ENCODE peak calls at places on chromosomes 12 and 14, in seven cellular contexts. One of them, this sample, is unnamed.

GRCh38 chr14:28785096-28785952 is 18.7 kb downstream of the FOXG1 start:
- DNase-seq in pancreas: no peak
- DNase-seq in astrocyte: no peak
- DNase-seq in CD8-positive, alpha-beta T cell: no peak
- DNase-seq in H1: peak; percentile 76
- DNase-seq in hepatocyte: peak; percentile 32
- DNase-seq in RWPE1: no peak
- DNase-seq in this sample: peak; percentile 81

GRCh38 chr12:130975116-130975515 is 21.4 kb downstream of the ADGRD1 start:
- DNase-seq in pancreas: no peak
- DNase-seq in astrocyte: no peak
- DNase-seq in CD8-positive, alpha-beta T cell: no peak
- DNase-seq in H1: no peak
- DNase-seq in hepatocyte: no peak
- DNase-seq in RWPE1: no peak
- DNase-seq in this sample: peak; percentile 55

GRCh38 chr14:32004300-32004699 is 72.8 kb upstream of the ARHGAP5 start:
- DNase-seq in pancreas: no peak
- DNase-seq in astrocyte: peak; percentile 66
- DNase-seq in CD8-positive, alpha-beta T cell: no peak
- DNase-seq in H1: no peak
- DNase-seq in hepatocyte: no peak
- DNase-seq in RWPE1: no peak
- DNase-seq in this sample: no peak

GRCh38 chr14:82905762-82906161 is 1372.1 kb upstream of the SEL1L start:
- DNase-seq in pancreas: no peak
- DNase-seq in astrocyte: no peak
- DNase-seq in CD8-positive, alpha-beta T cell: no peak
- DNase-seq in H1: no peak
- DNase-seq in hepatocyte: no peak
- DNase-seq in RWPE1: no peak
- DNase-seq in this sample: no peak

GRCh38 chr12:19151298-19151697 is 21.8 kb downstream of the PLEKHA5 start:
- DNase-seq in pancreas: no peak
- DNase-seq in astrocyte: peak; percentile 64
- DNase-seq in CD8-positive, alpha-beta T cell: no peak
- DNase-seq in H1: no peak
- DNase-seq in hepatocyte: no peak
- DNase-seq in RWPE1: no peak
- DNase-seq in this sample: no peak

GRCh38 chr14:77603031-77603430 is 13.4 kb downstream of the SPTLC2 start:
- DNase-seq in pancreas: no peak
- DNase-seq in astrocyte: no peak
- DNase-seq in CD8-positive, alpha-beta T cell: no peak
- DNase-seq in H1: no peak
- DNase-seq in hepatocyte: no peak
- DNase-seq in RWPE1: no peak
- DNase-seq in this sample: no peak

GRCh38 chr14:105903971-105904370 is 377.6 kb downstream of the TMEM121 start:
- DNase-seq in pancreas: no peak
- DNase-seq in astrocyte: no peak
- DNase-seq in CD8-positive, alpha-beta T cell: no peak
- DNase-seq in H1: no peak
- DNase-seq in hepatocyte: no peak
- DNase-seq in RWPE1: no peak
- DNase-seq in this sample: no peak

GRCh38 chr14:100408350-100409015 is 85.3 kb downstream of the SLC25A47 start:
- DNase-seq in pancreas: peak; percentile 60
- DNase-seq in astrocyte: peak; percentile 97
- DNase-seq in CD8-positive, alpha-beta T cell: no peak
- DNase-seq in H1: no peak
- DNase-seq in hepatocyte: peak; percentile 82
- DNase-seq in RWPE1: peak; percentile 57
- DNase-seq in this sample: no peak

GRCh38 chr12:99131761-99132199 is 486.7 kb downstream of the APAF1 start:
- DNase-seq in pancreas: peak; percentile 47
- DNase-seq in astrocyte: peak; percentile 23
- DNase-seq in CD8-positive, alpha-beta T cell: no peak
- DNase-seq in H1: peak; percentile 79
- DNase-seq in hepatocyte: peak; percentile 16
- DNase-seq in RWPE1: no peak
- DNase-seq in this sample: peak; percentile 95

GRCh38 chr14:49892301-49892635 is 614 bp upstream of the ARF6 start:
- DNase-seq in pancreas: peak; percentile 65
- DNase-seq in astrocyte: peak; percentile 73
- DNase-seq in CD8-positive, alpha-beta T cell: peak; percentile 16
- DNase-seq in H1: no peak
- DNase-seq in hepatocyte: peak; percentile 83
- DNase-seq in RWPE1: no peak
- DNase-seq in this sample: no peak

GRCh38 chr12:63041601-63042000 is 106.7 kb upstream of the PPM1H start:
- DNase-seq in pancreas: no peak
- DNase-seq in astrocyte: no peak
- DNase-seq in CD8-positive, alpha-beta T cell: no peak
- DNase-seq in H1: no peak
- DNase-seq in hepatocyte: no peak
- DNase-seq in RWPE1: no peak
- DNase-seq in this sample: no peak

GRCh38 chr14:71183856-71184255 is 276.6 kb downstream of the PCNX1 start:
- DNase-seq in pancreas: no peak
- DNase-seq in astrocyte: no peak
- DNase-seq in CD8-positive, alpha-beta T cell: no peak
- DNase-seq in H1: no peak
- DNase-seq in hepatocyte: no peak
- DNase-seq in RWPE1: no peak
- DNase-seq in this sample: peak; percentile 41

GRCh38 chr14:88379706-88380343 is 5.6 kb upstream of the SPATA7 start:
- DNase-seq in pancreas: no peak
- DNase-seq in astrocyte: no peak
- DNase-seq in CD8-positive, alpha-beta T cell: no peak
- DNase-seq in H1: no peak
- DNase-seq in hepatocyte: no peak
- DNase-seq in RWPE1: no peak
- DNase-seq in this sample: peak; percentile 53

GRCh38 chr12:122203301-122203967 is at the start of gene B3GNT4:
- DNase-seq in pancreas: peak; percentile 61
- DNase-seq in astrocyte: peak; percentile 17
- DNase-seq in CD8-positive, alpha-beta T cell: no peak
- DNase-seq in H1: peak; percentile 87
- DNase-seq in hepatocyte: peak; percentile 80
- DNase-seq in RWPE1: peak; percentile 69
- DNase-seq in this sample: peak; percentile 93

GRCh38 chr14:80942158-80942738 is 710 bp upstream of the CEP128 start:
- DNase-seq in pancreas: no peak
- DNase-seq in astrocyte: no peak
- DNase-seq in CD8-positive, alpha-beta T cell: no peak
- DNase-seq in H1: no peak
- DNase-seq in hepatocyte: no peak
- DNase-seq in RWPE1: no peak
- DNase-seq in this sample: no peak

GRCh38 chr12:80032967-80033366 is 66.4 kb upstream of the OTOGL start:
- DNase-seq in pancreas: no peak
- DNase-seq in astrocyte: no peak
- DNase-seq in CD8-positive, alpha-beta T cell: no peak
- DNase-seq in H1: no peak
- DNase-seq in hepatocyte: no peak
- DNase-seq in RWPE1: no peak
- DNase-seq in this sample: no peak

GRCh38 chr12:57887631-57888406 is 41.3 kb upstream of the CTDSP2 start:
- DNase-seq in pancreas: no peak
- DNase-seq in astrocyte: peak; percentile 66
- DNase-seq in CD8-positive, alpha-beta T cell: no peak
- DNase-seq in H1: no peak
- DNase-seq in hepatocyte: no peak
- DNase-seq in RWPE1: peak; percentile 50
- DNase-seq in this sample: peak; percentile 76

GRCh38 chr14:81473456-81474155 is 60.0 kb downstream of the SEL1L start:
- DNase-seq in pancreas: no peak
- DNase-seq in astrocyte: no peak
- DNase-seq in CD8-positive, alpha-beta T cell: no peak
- DNase-seq in H1: no peak
- DNase-seq in hepatocyte: no peak
- DNase-seq in RWPE1: no peak
- DNase-seq in this sample: no peak

GRCh38 chr12:76252031-76252430 is 96.2 kb downstream of the BBS10 start:
- DNase-seq in pancreas: no peak
- DNase-seq in astrocyte: no peak
- DNase-seq in CD8-positive, alpha-beta T cell: no peak
- DNase-seq in H1: no peak
- DNase-seq in hepatocyte: no peak
- DNase-seq in RWPE1: no peak
- DNase-seq in this sample: peak; percentile 38

GRCh38 chr12:26855337-26856089 is 22.5 kb upstream of the ITPR2 start:
- DNase-seq in pancreas: no peak
- DNase-seq in astrocyte: no peak
- DNase-seq in CD8-positive, alpha-beta T cell: no peak
- DNase-seq in H1: no peak
- DNase-seq in hepatocyte: no peak
- DNase-seq in RWPE1: no peak
- DNase-seq in this sample: no peak

GRCh38 chr12:18576104-18576622 is 161.6 kb downstream of the PLCZ1 start:
- DNase-seq in pancreas: no peak
- DNase-seq in astrocyte: peak; percentile 12
- DNase-seq in CD8-positive, alpha-beta T cell: no peak
- DNase-seq in H1: no peak
- DNase-seq in hepatocyte: no peak
- DNase-seq in RWPE1: no peak
- DNase-seq in this sample: no peak

GRCh38 chr14:79337761-79338160 is 873.5 kb downstream of the DIO2 start:
- DNase-seq in pancreas: no peak
- DNase-seq in astrocyte: no peak
- DNase-seq in CD8-positive, alpha-beta T cell: no peak
- DNase-seq in H1: no peak
- DNase-seq in hepatocyte: no peak
- DNase-seq in RWPE1: no peak
- DNase-seq in this sample: no peak

GRCh38 chr12:62840311-62840710 is 94.6 kb downstream of the PPM1H start:
- DNase-seq in pancreas: no peak
- DNase-seq in astrocyte: no peak
- DNase-seq in CD8-positive, alpha-beta T cell: no peak
- DNase-seq in H1: no peak
- DNase-seq in hepatocyte: no peak
- DNase-seq in RWPE1: no peak
- DNase-seq in this sample: no peak

GRCh38 chr14:45658917-45659299 is 405.9 kb upstream of the MIS18BP1 start:
- DNase-seq in pancreas: no peak
- DNase-seq in astrocyte: no peak
- DNase-seq in CD8-positive, alpha-beta T cell: no peak
- DNase-seq in H1: no peak
- DNase-seq in hepatocyte: no peak
- DNase-seq in RWPE1: no peak
- DNase-seq in this sample: no peak

GRCh38 chr12:69698769-69699540 is at the start of gene BEST3:
- DNase-seq in pancreas: no peak
- DNase-seq in astrocyte: no peak
- DNase-seq in CD8-positive, alpha-beta T cell: no peak
- DNase-seq in H1: no peak
- DNase-seq in hepatocyte: no peak
- DNase-seq in RWPE1: no peak
- DNase-seq in this sample: no peak

GRCh38 chr12:45518516-45519235 is 210.8 kb upstream of the ARID2 start:
- DNase-seq in pancreas: no peak
- DNase-seq in astrocyte: no peak
- DNase-seq in CD8-positive, alpha-beta T cell: peak; percentile 1
- DNase-seq in H1: no peak
- DNase-seq in hepatocyte: no peak
- DNase-seq in RWPE1: no peak
- DNase-seq in this sample: no peak

GRCh38 chr14:92471919-92472318 is 41.7 kb upstream of the RIN3 start:
- DNase-seq in pancreas: no peak
- DNase-seq in astrocyte: peak; percentile 92
- DNase-seq in CD8-positive, alpha-beta T cell: no peak
- DNase-seq in H1: peak; percentile 51
- DNase-seq in hepatocyte: peak; percentile 84
- DNase-seq in RWPE1: peak; percentile 90
- DNase-seq in this sample: peak; percentile 78

DNA sequence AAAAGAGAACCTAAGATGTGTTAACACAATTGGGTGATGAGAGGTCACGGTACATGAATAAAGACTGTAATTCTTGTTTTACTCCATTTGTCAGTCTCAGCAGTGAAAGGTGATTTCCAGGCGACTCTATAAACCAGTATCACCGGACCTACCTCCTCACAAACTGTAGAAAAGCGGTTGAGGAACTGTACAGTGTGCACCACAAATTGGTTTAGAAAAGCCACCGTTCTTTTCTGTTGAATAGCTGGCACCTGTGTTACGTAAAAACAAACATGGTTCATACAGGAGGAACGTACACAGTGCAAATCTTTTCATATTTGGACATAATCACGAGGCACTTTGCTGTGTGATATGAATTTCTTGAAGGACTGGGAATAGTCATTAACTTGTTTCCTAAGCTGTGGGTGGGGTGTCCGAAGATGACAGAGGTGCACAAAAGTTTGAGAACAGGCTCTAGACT is 665 bp downstream of the WASHC3 start:
- DNase-seq in pancreas: no peak
- DNase-seq in astrocyte: peak; percentile 4
- DNase-seq in CD8-positive, alpha-beta T cell: no peak
- DNase-seq in H1: no peak
- DNase-seq in hepatocyte: peak; percentile 24
- DNase-seq in RWPE1: peak; percentile 13
- DNase-seq in this sample: no peak
- H3K27ac ChIP-seq in pancreas: no peak overlapping the region
- H3K27ac ChIP-seq in astrocyte: peak overlapping the region; percentile 75
- H3K27ac ChIP-seq in CD8-positive, alpha-beta T cell: peak overlapping the region; percentile 90
- H3K27ac ChIP-seq in H1: no peak overlapping the region
- H3K27ac ChIP-seq in hepatocyte: peak overlapping the region; percentile 78
- H3K27ac ChIP-seq in RWPE1: peak overlapping the region; percentile 72
- H3K27ac ChIP-seq in this sample: no peak overlapping the region

GRCh38 chr12:92551853-92552397 is 150.9 kb upstream of the PLEKHG7 start:
- DNase-seq in pancreas: no peak
- DNase-seq in astrocyte: peak; percentile 74
- DNase-seq in CD8-positive, alpha-beta T cell: no peak
- DNase-seq in H1: no peak
- DNase-seq in hepatocyte: peak; percentile 44
- DNase-seq in RWPE1: peak; percentile 72
- DNase-seq in this sample: no peak
- H3K27ac ChIP-seq in pancreas: no peak overlapping the region
- H3K27ac ChIP-seq in astrocyte: no peak overlapping the region
- H3K27ac ChIP-seq in CD8-positive, alpha-beta T cell: no peak overlapping the region
- H3K27ac ChIP-seq in H1: no peak overlapping the region
- H3K27ac ChIP-seq in hepatocyte: peak overlapping the region; percentile 79
- H3K27ac ChIP-seq in RWPE1: peak overlapping the region; percentile 29
- H3K27ac ChIP-seq in this sample: no peak overlapping the region

GRCh38 chr12:93737457-93738198 is 60.5 kb downstream of the CRADD start:
- DNase-seq in pancreas: no peak
- DNase-seq in astrocyte: no peak
- DNase-seq in CD8-positive, alpha-beta T cell: no peak
- DNase-seq in H1: no peak
- DNase-seq in hepatocyte: no peak
- DNase-seq in RWPE1: no peak
- DNase-seq in this sample: no peak
- H3K27ac ChIP-seq in pancreas: no peak overlapping the region
- H3K27ac ChIP-seq in astrocyte: no peak overlapping the region
- H3K27ac ChIP-seq in CD8-positive, alpha-beta T cell: no peak overlapping the region
- H3K27ac ChIP-seq in H1: no peak overlapping the region
- H3K27ac ChIP-seq in hepatocyte: peak overlapping the region; percentile 46
- H3K27ac ChIP-seq in RWPE1: no peak overlapping the region
- H3K27ac ChIP-seq in this sample: no peak overlapping the region

DNA sequence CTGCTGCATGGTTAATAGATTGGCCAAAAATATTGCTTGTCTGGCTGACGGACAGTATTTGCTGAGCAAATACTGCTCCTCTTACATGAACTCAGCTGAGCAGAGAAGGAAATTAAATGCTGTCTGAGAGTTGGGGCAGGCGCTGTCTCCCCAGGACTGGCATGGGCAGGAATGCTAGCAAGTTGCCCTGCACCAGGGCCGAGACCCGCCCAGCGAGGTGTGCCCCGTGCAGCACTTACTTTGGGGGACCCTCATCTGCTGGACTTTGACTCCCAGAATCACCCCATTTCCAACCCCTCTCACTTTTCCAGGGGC is 1.4 kb downstream of the FBRSL1 start:
- DNase-seq in pancreas: no peak
- DNase-seq in astrocyte: no peak
- DNase-seq in CD8-positive, alpha-beta T cell: no peak
- DNase-seq in H1: no peak
- DNase-seq in hepatocyte: no peak
- DNase-seq in RWPE1: no peak
- DNase-seq in this sample: no peak
- H3K27ac ChIP-seq in pancreas: no peak overlapping the region
- H3K27ac ChIP-seq in astrocyte: no peak overlapping the region
- H3K27ac ChIP-seq in CD8-positive, alpha-beta T cell: peak overlapping the region; percentile 51
- H3K27ac ChIP-seq in H1: no peak overlapping the region
- H3K27ac ChIP-seq in hepatocyte: peak overlapping the region; percentile 66
- H3K27ac ChIP-seq in RWPE1: peak overlapping the region; percentile 64
- H3K27ac ChIP-seq in this sample: no peak overlapping the region